ENCODE peak calls at places on chromosomes 13 and 19, in nine cellular contexts. E, I, D, T, M, N, Y, V and C are unnamed samples.

GRCh38 chr19:45448887-45449299 is 18.9 kb upstream of the FOSB start:
- DNase-seq in Y (no peak), T (no peak), I (no peak), N (no peak), E (no peak), M (no peak), D (no peak), V (peak; percentile 47), C (peak; percentile 91)

GRCh38 chr13:83048419-83048818 is 833.9 kb downstream of the SLITRK1 start:
- DNase-seq in V (no peak), T (no peak), M (no peak), Y (no peak), I (no peak), E (no peak), N (peak; percentile 25), D (no peak), C (peak; percentile 0)

GRCh38 chr19:9865732-9866627 is 30.9 kb downstream of the PIN1 start:
- DNase-seq in M (no peak), T (no peak), D (no peak), E (no peak), I (no peak), N (no peak), V (no peak), Y (no peak), C (no peak)

GRCh38 chr13:97853550-97853949 is 99.9 kb upstream of the IPO5 start:
- DNase-seq in I (no peak), V (peak; percentile 13), N (peak; percentile 39), M (no peak), Y (no peak), T (no peak), D (no peak), E (no peak), C (no peak)

GRCh38 chr13:112652512-112653458 is 37.1 kb upstream of the ATP11A start:
- DNase-seq in N (peak; percentile 3), Y (no peak), D (no peak), M (no peak), T (no peak), I (no peak), E (no peak), V (no peak), C (peak; percentile 74)

GRCh38 chr13:68588623-68589022 is 1358.5 kb upstream of the PCDH9 start:
- DNase-seq in M (no peak), I (no peak), N (no peak), E (no peak), Y (no peak), T (no peak), V (no peak), D (no peak), C (no peak)

GRCh38 chr19:35714601-35715354 is 3.0 kb upstream of the KMT2B start:
- DNase-seq in V (no peak), M (no peak), Y (no peak), E (no peak), D (no peak), I (no peak), N (no peak), T (no peak), C (no peak)

GRCh38 chr13:59873856-59874255 is 289.9 kb downstream of the DIAPH3 start:
- DNase-seq in V (no peak), I (no peak), T (no peak), N (no peak), Y (no peak), M (no peak), E (no peak), D (no peak), C (no peak)

GRCh38 chr13:97339019-97339988 is 94.7 kb upstream of the RAP2A start:
- DNase-seq in E (no peak), V (peak; percentile 94), M (no peak), T (no peak), Y (peak; percentile 66), I (no peak), D (no peak), N (peak; percentile 97), C (no peak)

GRCh38 chr13:49494645-49495044 is 1.1 kb upstream of the PHF11 start:
- DNase-seq in M (no peak), N (no peak), I (no peak), V (no peak), Y (no peak), T (no peak), D (no peak), E (no peak), C (peak; percentile 1)

GRCh38 chr19:3692141-3693029 is 7.9 kb downstream of the PIP5K1C start:
- DNase-seq in E (no peak), T (no peak), M (no peak), Y (no peak), V (no peak), D (no peak), N (no peak), I (no peak), C (peak; percentile 19)

GRCh38 chr13:80586356-80586755 is 245.4 kb upstream of the SPRY2 start:
- DNase-seq in N (peak; percentile 55), I (no peak), V (peak; percentile 8), Y (no peak), D (no peak), T (no peak), E (no peak), M (no peak), C (peak; percentile 31)

GRCh38 chr19:21328402-21328801 is 808 bp downstream of the ZNF708 start:
- DNase-seq in E (no peak), N (no peak), D (no peak), I (no peak), T (peak; percentile 18), Y (no peak), V (peak; percentile 12), M (no peak), C (peak; percentile 14)